ENCODE peak calls at places on chromosomes 4 and X, in nine cellular contexts. M is Caco-2; P is ascending aorta; X is CD8-positive, alpha-beta T cell; S is AG04449; B is neural crest cell; F is stomach; Q is uterus; K is epithelial cell of esophagus. H is an unnamed sample.

GRCh38 chr4:137768196-137768595 is 235.9 kb upstream of the PCDH18 start:
- DNase-seq in M (no peak), P (no peak), X (no peak), S (no peak), B (no peak), F (no peak), Q (no peak), K (no peak), H (peak; percentile 8)

GRCh38 chr4:127403523-127404084 is 229.2 kb upstream of the INTU start:
- DNase-seq in M (no peak), P (no peak), X (no peak), S (no peak), B (no peak), F (no peak), Q (no peak), K (no peak), H (no peak)

GRCh38 chr4:144709159-144709558 is 63.2 kb downstream of the HHIP start:
- DNase-seq in M (no peak), P (no peak), X (no peak), S (no peak), B (no peak), F (no peak), Q (no peak), K (peak; percentile 24), H (peak; percentile 35)

GRCh38 chr4:176271749-176272148 is 2.7 kb upstream of the ASB5 start:
- DNase-seq in M (no peak), P (no peak), X (no peak), S (no peak), B (no peak), F (no peak), Q (no peak), K (peak; percentile 71), H (no peak)

GRCh38 chr4:98873059-98873458 is 55.9 kb downstream of the EIF4E start:
- DNase-seq in M (no peak), P (no peak), X (no peak), S (no peak), B (no peak), F (no peak), Q (no peak), K (peak; percentile 54), H (no peak)

GRCh38 chr4:89800012-89800516 is 36.9 kb downstream of the SNCA start:
- DNase-seq in M (no peak), P (no peak), X (no peak), S (no peak), B (no peak), F (no peak), Q (no peak), K (peak; percentile 75), H (peak; percentile 13)

GRCh38 chr4:143438710-143439109 is 74.8 kb upstream of the SMARCA5 start:
- DNase-seq in M (no peak), P (no peak), X (no peak), S (no peak), B (no peak), F (no peak), Q (no peak), K (no peak), H (no peak)

GRCh38 chrX:52504551-52504950 is 8.9 kb downstream of the XAGE1A start:
- DNase-seq in M (no peak), P (no peak), X (no peak), S (no peak), B (no peak), F (no peak), Q (no peak), K (no peak), H (no peak)

GRCh38 chr4:66736593-66736992 is 808.7 kb downstream of the CENPC start:
- DNase-seq in M (no peak), P (no peak), X (no peak), S (no peak), B (peak; percentile 14), F (no peak), Q (no peak), K (peak; percentile 44), H (peak; percentile 12)

GRCh38 chrX:41029332-41029731 is 55.9 kb upstream of the USP9X start:
- DNase-seq in M (no peak), P (no peak), X (no peak), S (no peak), B (no peak), F (no peak), Q (no peak), K (peak; percentile 9), H (peak; percentile 49)

GRCh38 chrX:154840856-154841255 is 6.4 kb upstream of the SMIM9 start:
- DNase-seq in M (peak; percentile 19), P (no peak), X (no peak), S (peak; percentile 37), B (no peak), F (no peak), Q (no peak), K (peak; percentile 54), H (peak; percentile 63)

GRCh38 chr4:126939401-126939800 is 693.4 kb upstream of the INTU start:
- DNase-seq in M (no peak), P (no peak), X (no peak), S (peak; percentile 50), B (no peak), F (no peak), Q (no peak), K (peak; percentile 67), H (peak; percentile 30)

GRCh38 chr4:147731611-147732515 is at the start of gene ARHGAP10:
- DNase-seq in M (peak; percentile 71), P (peak; percentile 32), X (peak; percentile 63), S (no peak), B (peak; percentile 35), F (peak; percentile 73), Q (peak; percentile 75), K (peak; percentile 85), H (peak; percentile 85)

GRCh38 chr4:18579222-18579621 is 557.7 kb upstream of the LCORL start:
- DNase-seq in M (no peak), P (no peak), X (no peak), S (no peak), B (no peak), F (no peak), Q (no peak), K (no peak), H (no peak)

GRCh38 chr4:4392501-4393183 is 5.7 kb downstream of the NSG1 start:
- DNase-seq in M (no peak), P (no peak), X (no peak), S (no peak), B (no peak), F (no peak), Q (no peak), K (peak; percentile 97), H (peak; percentile 89)

GRCh38 chr4:52892880-52893279 is 30.8 kb downstream of the RASL11B start:
- DNase-seq in M (no peak), P (no peak), X (no peak), S (no peak), B (no peak), F (no peak), Q (no peak), K (no peak), H (no peak)

GRCh38 chr4:89915937-89916336 is 21.3 kb downstream of the MMRN1 start:
- DNase-seq in M (peak; percentile 14), P (no peak), X (no peak), S (no peak), B (no peak), F (no peak), Q (no peak), K (no peak), H (no peak)

GRCh38 chrX:123487674-123488073 is 245.2 kb downstream of the THOC2 start:
- DNase-seq in M (no peak), P (no peak), X (no peak), S (no peak), B (no peak), F (no peak), Q (no peak), K (no peak), H (no peak)

GRCh38 chr4:140969296-140969695 is 164.0 kb downstream of the RNF150 start:
- DNase-seq in M (no peak), P (no peak), X (no peak), S (no peak), B (no peak), F (no peak), Q (no peak), K (no peak), H (no peak)

DNA sequence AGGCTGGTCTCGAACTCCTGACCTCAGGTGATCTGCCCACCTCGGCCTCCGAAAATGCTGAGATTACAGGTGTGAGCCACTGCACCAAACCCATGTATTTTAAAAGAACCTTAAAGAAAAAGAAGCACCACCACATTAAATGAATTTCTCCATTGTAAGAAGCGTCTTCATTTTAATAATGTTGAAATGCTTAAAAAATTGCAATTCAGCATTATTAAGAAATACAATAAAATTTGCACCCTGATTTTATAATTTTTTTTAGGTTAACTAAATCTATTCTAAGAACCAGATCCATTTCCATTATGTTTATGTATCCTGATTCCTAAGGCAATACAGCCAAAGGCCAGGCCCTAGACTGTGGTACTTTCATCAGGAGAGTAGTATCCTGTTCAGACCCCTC is 167.2 kb downstream of the BTC start:
- DNase-seq in M (no peak), P (no peak), X (no peak), S (no peak), B (no peak), F (no peak), Q (no peak), K (no peak), H (no peak)
- TF ChIP-seq CTCF in M (no peak), P (no peak), X (no peak), S (no peak), B (no peak), F (no peak), Q (no peak), K (no peak), H (no peak)

GRCh38 chrX:118761950-118762725 is 34.7 kb downstream of the IL13RA1 start:
- DNase-seq in M (no peak), P (no peak), X (no peak), S (no peak), B (no peak), F (no peak), Q (no peak), K (peak; percentile 5), H (no peak)
- TF ChIP-seq CTCF in M (no peak), P (no peak), X (no peak), S (no peak), B (peak; percentile 54), F (no peak), Q (peak; percentile 31), K (peak; percentile 24), H (peak; percentile 22)

GRCh38 chr4:122305853-122306252 is 73.0 kb upstream of the ADAD1 start:
- DNase-seq in M (no peak), P (no peak), X (no peak), S (no peak), B (no peak), F (no peak), Q (no peak), K (no peak), H (no peak)

GRCh38 chr4:122300776-122301175 is 78.0 kb upstream of the ADAD1 start:
- DNase-seq in M (no peak), P (no peak), X (no peak), S (no peak), B (no peak), F (no peak), Q (no peak), K (no peak), H (no peak)
- TF ChIP-seq CTCF in M (peak; percentile 19), P (no peak), X (no peak), S (no peak), B (peak; percentile 48), F (no peak), Q (no peak), K (no peak), H (no peak)

DNA sequence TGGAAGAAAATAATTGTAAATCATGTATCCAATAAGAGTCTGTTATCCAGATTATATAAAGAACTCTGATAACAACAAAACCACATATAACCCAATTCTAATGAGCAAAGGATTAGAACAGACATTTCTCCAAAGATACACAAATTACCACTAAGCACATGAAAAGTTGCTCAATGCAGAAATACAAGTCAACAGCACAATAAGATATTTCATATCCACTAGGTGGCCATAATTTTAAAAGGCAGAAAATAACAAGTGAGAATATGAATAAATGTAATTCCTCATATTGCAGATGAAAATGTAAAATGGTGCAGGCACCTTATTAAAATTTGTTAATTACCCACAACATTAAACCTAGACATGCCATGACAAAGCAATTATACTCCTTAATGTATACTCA is 73.9 kb upstream of the ZCCHC13 start:
- DNase-seq in M (no peak), P (no peak), X (no peak), S (no peak), B (no peak), F (no peak), Q (no peak), K (no peak), H (no peak)
- TF ChIP-seq CTCF in M (no peak), P (no peak), X (no peak), S (no peak), B (peak; percentile 36), F (no peak), Q (no peak), K (no peak), H (no peak)